ENCODE peak calls at places on chromosomes 16 and 17, in four cellular contexts. T is AG09319, W is cardiac fibroblast, X is ovary. B is an unnamed sample.
A peak's percentile ranks its signal among the peaks of the same experiment; 100 is the strongest.

GRCh38 chr17:61325382-61326073 is 74.1 kb upstream of the TBX2 start:
- DNase-seq in W (no peak), T (no peak), X (no peak), B (no peak)

GRCh38 chr17:51493206-51493605 is 232.9 kb downstream of the UTP18 start:
- DNase-seq in W (no peak), T (no peak), X (no peak), B (no peak)

GRCh38 chr16:81451753-81452680 is 7.4 kb downstream of the CMIP start:
- DNase-seq in W (no peak), X (no peak), T (no peak), B (no peak)

GRCh38 chr17:69406906-69407305 is 7.6 kb upstream of the MAP2K6 start:
- DNase-seq in X (no peak), W (peak; percentile 35), T (peak; percentile 1), B (no peak)

GRCh38 chr17:19513897-19514488 is 19.7 kb upstream of the SLC47A1 start:
- DNase-seq in W (peak; percentile 73), X (peak; percentile 80), T (peak; percentile 30), B (peak; percentile 67)

GRCh38 chr16:12679660-12680272 is 123.9 kb downstream of the CPPED1 start:
- DNase-seq in W (peak; percentile 2), T (no peak), X (no peak), B (no peak)

GRCh38 chr16:82936941-82937551 is 310.3 kb downstream of the CDH13 start:
- DNase-seq in T (no peak), X (no peak), W (peak; percentile 62), B (no peak)

GRCh38 chr17:69715656-69716055 is 301.2 kb downstream of the MAP2K6 start:
- DNase-seq in T (no peak), W (no peak), X (no peak), B (no peak)

GRCh38 chr16:89256651-89257254 is 39.2 kb downstream of the ZNF778 start:
- DNase-seq in W (peak; percentile 26), X (peak; percentile 59), T (no peak), B (peak; percentile 54)

GRCh38 chr17:3982541-3983017 is 18.3 kb upstream of the ATP2A3 start:
- DNase-seq in W (no peak), X (no peak), T (no peak), B (no peak)

GRCh38 chr17:4406386-4406785 is 27.4 kb upstream of the SPNS3 start:
- DNase-seq in T (no peak), W (no peak), X (no peak), B (no peak)

GRCh38 chr17:37791434-37791833 is 46.6 kb upstream of the HNF1B start:
- DNase-seq in X (no peak), T (peak; percentile 5), W (peak; percentile 12), B (peak; percentile 74)

GRCh38 chr17:75940727-75941441 is at the start of gene FBF1:
- DNase-seq in T (peak; percentile 82), X (peak; percentile 94), W (peak; percentile 97), B (peak; percentile 99)

GRCh38 chr17:20955437-20956323 is 87.1 kb downstream of the USP22 start:
- DNase-seq in X (no peak), T (no peak), W (peak; percentile 53), B (no peak)

GRCh38 chr16:11094838-11095565 is 150.6 kb downstream of the CLEC16A start:
- DNase-seq in X (peak; percentile 26), T (no peak), W (no peak), B (peak; percentile 66)

GRCh38 chr17:74923538-74924249 is 379 bp upstream of the OTOP2 start:
- DNase-seq in W (peak; percentile 52), T (no peak), X (peak; percentile 78), B (peak; percentile 93)

GRCh38 chr16:17518441-17518840 is 47.7 kb upstream of the XYLT1 start:
- DNase-seq in T (no peak), W (no peak), X (no peak), B (no peak)

GRCh38 chr17:32398946-32399345 is 45.4 kb upstream of the PSMD11 start:
- DNase-seq in X (no peak), T (no peak), W (no peak), B (no peak)

GRCh38 chr16:21283521-21284289 is 5.6 kb upstream of the CRYM start:
- DNase-seq in T (no peak), X (peak; percentile 59), W (peak; percentile 49), B (peak; percentile 45)

GRCh38 chr17:49858796-49859195 is 10.9 kb upstream of the TAC4 start:
- DNase-seq in T (no peak), W (no peak), X (no peak), B (no peak)

GRCh38 chr17:60169921-60170817 is 20.4 kb downstream of the CA4 start:
- DNase-seq in X (no peak), W (peak; percentile 61), T (peak; percentile 46), B (no peak)

GRCh38 chr16:4591706-4592470 is 22.8 kb downstream of the UBALD1 start:
- DNase-seq in T (no peak), W (no peak), X (no peak), B (no peak)

GRCh38 chr17:80679816-80680215 is 135.2 kb downstream of the RPTOR start:
- DNase-seq in W (no peak), X (no peak), T (no peak), B (no peak)

GRCh38 chr17:80682372-80682771 is 137.7 kb downstream of the RPTOR start:
- DNase-seq in X (no peak), T (no peak), W (no peak), B (no peak)

GRCh38 chr17:80678621-80679020 is 134.0 kb downstream of the RPTOR start:
- DNase-seq in T (no peak), W (peak; percentile 51), X (no peak), B (no peak)

GRCh38 chr17:80683625-80684100 is 139.0 kb downstream of the RPTOR start:
- DNase-seq in X (no peak), T (no peak), W (no peak), B (no peak)

DNA sequence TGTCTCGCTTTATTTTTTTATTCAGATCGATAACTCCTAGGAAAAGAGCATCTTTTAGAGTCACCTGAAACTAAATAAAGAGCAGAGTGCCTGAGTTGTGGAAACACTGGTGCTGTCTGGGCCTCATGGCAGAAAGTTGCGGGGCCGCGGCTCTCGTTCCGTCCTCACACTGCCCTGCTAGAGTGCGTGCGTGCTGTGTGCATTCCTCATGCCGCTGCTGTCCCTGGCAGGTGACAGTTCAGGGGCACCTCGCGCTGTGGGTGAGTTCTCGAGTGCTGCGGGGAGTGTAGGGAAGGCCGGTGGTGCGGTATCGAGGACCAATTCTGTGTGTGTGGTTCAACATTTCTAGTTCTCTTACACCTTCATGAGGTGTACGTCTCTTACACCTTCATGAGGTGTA is 136.6 kb downstream of the RPTOR start:
- DNase-seq in T (no peak), W (no peak), X (no peak), B (no peak)
- TF ChIP-seq CTCF in T (no peak), W (no peak), X (no peak), B (no peak)

DNA sequence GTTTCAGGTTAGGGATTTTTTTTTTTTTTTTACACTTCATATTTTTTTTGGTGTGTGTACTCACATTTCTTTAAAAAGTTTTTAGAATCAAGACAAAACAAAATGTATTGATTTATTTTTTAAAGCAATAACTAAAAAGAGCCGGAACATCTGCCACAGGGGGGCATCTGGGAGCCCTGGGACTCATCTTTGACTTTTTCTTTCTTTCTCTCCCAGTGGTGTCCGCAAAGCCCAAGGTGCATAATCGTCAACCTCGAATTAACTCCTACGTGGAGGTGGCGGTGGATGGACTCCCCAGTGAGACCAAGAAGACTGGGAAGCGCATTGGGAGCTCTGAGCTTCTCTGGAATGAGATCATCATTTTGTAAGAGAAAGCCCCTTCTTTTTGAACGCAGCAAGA is 36.3 kb downstream of the WWP2 start:
- DNase-seq in T (no peak), X (peak; percentile 43), W (peak; percentile 20), B (no peak)
- TF ChIP-seq CTCF in T (peak; percentile 60), X (no peak), W (peak; percentile 53), B (no peak)

GRCh38 chr17:72774251-72774650 is 318.2 kb downstream of the SLC39A11 start:
- DNase-seq in X (no peak), W (no peak), T (no peak), B (no peak)

GRCh38 chr17:72772331-72772821 is 320.1 kb downstream of the SLC39A11 start:
- DNase-seq in W (no peak), X (no peak), T (no peak), B (no peak)

GRCh38 chr17:72775237-72775636 is 317.3 kb downstream of the SLC39A11 start:
- DNase-seq in W (no peak), T (no peak), X (no peak), B (no peak)

GRCh38 chr17:72775914-72776313 is 316.6 kb downstream of the SLC39A11 start:
- DNase-seq in W (no peak), T (no peak), X (no peak), B (no peak)

DNA sequence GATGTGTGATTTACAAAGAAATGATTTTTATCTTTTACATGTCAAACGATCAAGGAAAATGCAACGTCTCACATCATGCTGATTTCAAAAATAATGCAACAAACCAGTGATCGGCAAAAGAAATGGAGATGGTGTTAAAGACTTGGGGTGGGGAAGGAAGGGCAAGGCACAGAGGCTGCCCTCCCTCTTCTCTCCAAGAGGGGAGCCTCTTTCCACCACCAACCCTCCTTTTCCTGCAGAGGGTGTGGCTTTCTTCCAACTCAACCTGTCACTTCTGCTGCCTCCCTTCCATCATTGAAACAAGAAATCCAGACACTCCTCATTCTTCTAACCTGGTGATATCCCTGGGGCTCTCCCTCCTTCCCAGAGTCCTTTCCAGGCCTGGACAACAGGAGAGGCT is 320.8 kb downstream of the SLC39A11 start:
- DNase-seq in X (no peak), T (no peak), W (no peak), B (no peak)
- TF ChIP-seq CTCF in X (no peak), T (no peak), W (no peak), B (no peak)

GRCh38 chr16:48811478-48811877 is 201.5 kb upstream of the N4BP1 start:
- DNase-seq in T (no peak), W (no peak), X (no peak), B (no peak)
- TF ChIP-seq CTCF in T (no peak), W (no peak), X (no peak), B (no peak)

GRCh38 chr16:86575754-86576557 is 2.4 kb upstream of the FOXL1 start:
- DNase-seq in T (peak; percentile 79), X (no peak), W (peak; percentile 93), B (peak; percentile 64)
- TF ChIP-seq CTCF in T (peak; percentile 82), X (no peak), W (peak; percentile 83), B (no peak)

DNA sequence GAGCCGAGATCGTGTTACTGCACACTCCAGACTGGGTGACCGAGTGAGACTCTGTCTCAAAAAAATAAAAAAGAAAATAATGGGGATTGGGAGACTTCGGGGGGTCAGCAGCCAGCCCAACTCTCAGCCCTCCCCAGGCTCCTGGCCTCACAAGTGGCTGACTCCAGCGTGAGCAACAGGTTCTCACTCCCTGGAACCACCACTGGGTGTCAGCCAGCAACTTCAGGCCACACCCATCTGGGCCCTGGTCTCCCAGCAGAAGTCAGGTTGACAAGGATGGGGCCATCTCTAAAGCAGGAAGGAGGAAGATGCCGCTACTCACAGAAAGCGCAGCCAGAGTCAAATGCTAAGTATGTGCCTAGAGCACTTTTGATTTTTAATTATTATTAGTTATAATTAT is 139.4 kb downstream of the C16orf78 start:
- DNase-seq in W (peak; percentile 11), X (no peak), T (no peak), B (no peak)
- TF ChIP-seq CTCF in W (peak; percentile 10), X (no peak), T (no peak), B (no peak)

DNA sequence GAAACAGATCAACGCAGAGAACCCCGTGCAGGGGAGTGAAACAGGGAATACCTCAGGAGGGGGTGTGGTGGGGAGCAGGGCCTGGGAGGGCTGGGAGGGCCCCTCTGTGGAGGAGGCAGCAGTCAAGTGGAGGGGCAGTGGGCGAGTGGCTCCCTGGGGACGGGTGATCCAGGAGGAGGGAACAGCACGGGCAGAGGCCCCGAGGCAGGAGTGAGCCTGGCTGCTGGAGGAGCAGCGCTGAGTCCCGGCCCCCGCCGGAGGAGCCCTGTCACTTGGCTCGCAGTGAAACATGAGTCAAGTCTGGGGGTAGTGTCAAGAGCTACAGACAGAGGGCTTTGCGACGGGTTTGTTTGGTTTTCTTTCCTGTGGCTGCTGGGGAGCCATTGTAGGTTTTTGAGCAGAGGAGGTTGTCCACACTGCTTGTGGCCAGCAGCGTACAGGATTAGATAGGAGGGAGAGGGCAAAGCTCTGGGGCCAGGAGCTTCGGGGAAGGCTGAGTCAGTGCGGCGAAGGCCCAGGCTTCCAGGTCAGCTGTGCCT is 115.7 kb upstream of the CIBAR2 start:
- DNase-seq in W (peak; percentile 68), T (no peak), X (no peak), B (peak; percentile 72)
- TF ChIP-seq CTCF in W (peak; percentile 13), T (no peak), X (no peak), B (peak; percentile 5)

B was measured in GM13976.